ENCODE peak calls at places on chromosomes 12 and 14, in seven cellular contexts. R is PC-3, G is HCT116, W is GM23338, F is PC-9, J is hepatocyte, H is MM.1S. C is an unnamed sample.

GRCh38 chr14:105087308-105087962 is 22.2 kb upstream of the GPR132 start:
- DNase-seq in R (peak; percentile 53), F (no peak), H (no peak), G (no peak), W (peak; percentile 63), J (peak; percentile 81), C (no peak)

GRCh38 chr12:1795785-1796514 is 24.4 kb upstream of the LRTM2 start:
- DNase-seq in J (peak; percentile 92), F (peak; percentile 57), G (peak; percentile 73), R (peak; percentile 88), H (peak; percentile 91), W (peak; percentile 75), C (peak; percentile 93)

GRCh38 chr12:123105427-123105826 is 45.5 kb downstream of the PITPNM2 start:
- DNase-seq in F (peak; percentile 70), J (no peak), G (no peak), H (no peak), W (peak; percentile 39), R (no peak), C (no peak)

GRCh38 chr14:74515891-74516412 is 22.4 kb downstream of the ISCA2 start:
- DNase-seq in F (no peak), H (no peak), R (no peak), G (no peak), W (no peak), J (no peak), C (no peak)

GRCh38 chr12:122876724-122877123 is 19.2 kb downstream of the VPS37B start:
- DNase-seq in R (no peak), G (no peak), W (no peak), F (no peak), J (no peak), H (no peak), C (no peak)

GRCh38 chr14:77025744-77026165 is 2.8 kb downstream of the IRF2BPL start:
- DNase-seq in G (no peak), R (no peak), F (peak; percentile 37), H (no peak), W (peak; percentile 46), J (no peak), C (no peak)

GRCh38 chr12:14188761-14189160 is 176.7 kb upstream of the ATF7IP start:
- DNase-seq in J (no peak), R (no peak), G (no peak), W (no peak), F (no peak), H (no peak), C (no peak)

GRCh38 chr12:109720152-109720855 is 6.7 kb downstream of the FAM222A start:
- DNase-seq in H (no peak), J (no peak), F (no peak), G (no peak), R (no peak), W (no peak), C (no peak)

GRCh38 chr14:73491977-73492552 is 1.3 kb downstream of the RIOX1 start:
- DNase-seq in J (no peak), F (no peak), G (no peak), W (peak; percentile 26), H (no peak), R (no peak), C (no peak)

GRCh38 chr14:91405241-91405721 is 12.3 kb downstream of the CCDC88C start:
- DNase-seq in G (no peak), J (no peak), H (no peak), R (no peak), W (no peak), F (no peak), C (no peak)

GRCh38 chr14:52046376-52046917 is 22.4 kb downstream of the NID2 start:
- DNase-seq in H (no peak), R (no peak), G (no peak), W (no peak), F (no peak), J (no peak), C (no peak)

GRCh38 chr12:19994970-19995369 is 373.4 kb upstream of the PDE3A start:
- DNase-seq in R (no peak), J (no peak), F (no peak), W (no peak), G (no peak), H (no peak), C (no peak)

GRCh38 chr14:74582910-74583581 is 29.0 kb downstream of the LTBP2 start:
- DNase-seq in R (peak; percentile 55), W (no peak), J (no peak), H (no peak), G (no peak), F (peak; percentile 85), C (no peak)

GRCh38 chr12:50751921-50752721 is 11.8 kb upstream of the ATF1 start:
- DNase-seq in W (no peak), J (no peak), H (peak; percentile 55), G (no peak), R (no peak), F (no peak), C (no peak)

GRCh38 chr12:969821-970220 is 20.3 kb upstream of the RAD52 start:
- DNase-seq in G (no peak), F (peak; percentile 53), R (no peak), H (no peak), W (no peak), J (no peak), C (no peak)

GRCh38 chr12:50197297-50197727 is 30.1 kb upstream of the CERS5 start:
- DNase-seq in F (no peak), W (no peak), G (no peak), J (no peak), R (no peak), H (no peak), C (no peak)

GRCh38 chr12:24425601-24425970 is 476.1 kb upstream of the SOX5 start:
- DNase-seq in W (no peak), F (no peak), G (no peak), R (no peak), J (peak; percentile 26), H (no peak), C (no peak)

GRCh38 chr12:59196989-59197388 is 276.7 kb upstream of the LRIG3 start:
- DNase-seq in R (no peak), G (no peak), J (no peak), F (no peak), H (no peak), W (no peak), C (no peak)

GRCh38 chr12:109555431-109556315 is 17.6 kb downstream of the MMAB start:
- DNase-seq in J (no peak), H (no peak), F (no peak), W (no peak), R (no peak), G (no peak), C (no peak)

GRCh38 chr14:46344327-46344937 is 307.1 kb downstream of the RPL10L start:
- DNase-seq in R (peak; percentile 64), W (peak; percentile 75), G (peak; percentile 3), J (peak; percentile 40), H (peak; percentile 44), F (no peak), C (peak; percentile 34)

GRCh38 chr14:90388437-90388836 is 8.4 kb upstream of the CALM1 start:
- DNase-seq in G (peak; percentile 38), H (no peak), W (peak; percentile 74), R (peak; percentile 93), J (peak; percentile 82), F (peak; percentile 74), C (no peak)

GRCh38 chr12:70366581-70367267 is 634 bp downstream of the KCNMB4 start:
- DNase-seq in H (peak; percentile 61), J (peak; percentile 58), W (peak; percentile 68), R (peak; percentile 52), G (peak; percentile 37), F (peak; percentile 55), C (peak; percentile 83)

GRCh38 chr14:102826751-102827675 is 49.8 kb downstream of the TRAF3 start:
- DNase-seq in H (no peak), J (no peak), F (peak; percentile 77), G (no peak), R (peak; percentile 9), W (no peak), C (no peak)
- H3K36me3 ChIP-seq in H (no peaks in the 10 kb centered on the region), J (no peaks in the 10 kb centered on the region), F (no peaks in the 10 kb centered on the region), G (no peaks in the 10 kb centered on the region), R (peaks cover 4% of the 10 kb centered on the region), W (no peaks in the 10 kb centered on the region), C (no peaks in the 10 kb centered on the region)

DNA sequence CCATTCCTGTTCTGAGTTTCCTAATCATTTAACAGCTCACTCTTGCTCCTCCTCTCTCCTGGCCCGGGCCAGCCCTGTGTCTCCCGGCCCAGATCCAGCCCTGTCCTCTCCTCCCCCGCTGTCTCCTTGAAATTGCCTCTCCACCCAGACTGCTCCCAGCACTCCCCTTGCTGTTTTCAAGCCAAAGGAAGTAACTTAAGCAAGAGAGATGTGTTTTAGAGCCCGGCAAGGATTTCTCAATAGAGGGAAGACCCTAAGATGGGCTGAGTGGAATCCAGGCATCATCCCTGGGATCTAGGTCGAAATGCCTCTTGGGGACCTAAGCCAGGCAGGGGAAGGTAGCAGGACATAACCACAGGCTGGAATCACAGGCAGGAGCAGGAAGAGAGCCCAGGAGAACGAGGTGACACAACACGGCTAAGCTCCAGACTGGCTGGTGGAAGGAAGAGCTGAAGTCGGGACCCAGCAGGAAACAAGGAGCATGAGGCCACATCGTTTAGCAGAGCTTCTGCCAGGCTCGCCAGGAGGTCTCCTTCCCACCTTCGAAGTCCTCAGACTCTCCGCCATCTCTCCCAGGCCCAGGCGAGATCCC is 2.0 kb upstream of the LRP1-AS start:
- DNase-seq in J (peak; percentile 56), F (no peak), R (no peak), W (no peak), H (no peak), G (no peak), C (no peak)
- H3K9me2 ChIP-seq in J (no peaks in the 10 kb centered on the region), F (no peaks in the 10 kb centered on the region), R (no peaks in the 10 kb centered on the region), W (no peaks in the 10 kb centered on the region), H (no peaks in the 10 kb centered on the region), G (no peaks in the 10 kb centered on the region), C (no peaks in the 10 kb centered on the region)

DNA sequence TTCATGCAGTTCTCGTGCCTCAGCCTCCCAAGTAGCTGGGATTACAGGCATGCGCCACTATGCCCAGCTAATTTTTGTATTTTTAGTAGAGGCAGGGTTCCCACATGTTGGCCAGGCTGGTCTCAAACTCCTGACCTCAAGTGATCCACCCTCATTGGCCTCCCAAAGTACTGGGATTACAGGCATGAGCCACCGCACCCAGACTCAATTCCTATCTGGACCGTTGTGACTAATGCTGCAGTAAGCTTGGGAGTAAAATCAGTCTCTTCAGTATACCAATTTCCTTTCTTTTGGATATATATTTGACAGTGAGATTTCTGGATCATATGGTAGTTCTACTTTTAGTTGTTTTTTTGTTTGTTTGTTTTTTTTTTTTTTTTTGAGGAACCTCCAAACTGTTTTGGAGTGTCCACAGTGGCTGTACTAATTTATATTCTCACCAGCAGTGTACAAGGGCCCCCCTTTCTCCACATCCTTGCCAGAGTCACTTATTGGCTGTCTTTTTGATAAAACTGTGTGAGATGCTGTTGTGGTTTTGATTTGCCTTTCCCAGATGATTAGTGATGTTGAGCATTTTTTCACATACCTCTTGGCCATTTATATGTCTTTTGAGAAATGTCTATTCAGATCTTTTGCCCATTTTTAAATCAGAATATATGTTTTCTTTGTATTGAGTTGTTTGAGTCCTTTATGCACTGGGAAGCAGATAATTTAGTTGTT is 37.3 kb upstream of the EVL start:
- DNase-seq in G (no peak), J (no peak), F (no peak), H (no peak), R (no peak), W (no peak), C (no peak)
- H3K79me2 ChIP-seq in G (no peaks in the 10 kb centered on the region), J (peaks cover 89% of the 10 kb centered on the region), F (no peaks in the 10 kb centered on the region), H (no peaks in the 10 kb centered on the region), R (peaks cover 17% of the 10 kb centered on the region), W (no peaks in the 10 kb centered on the region), C (no peaks in the 10 kb centered on the region)

DNA sequence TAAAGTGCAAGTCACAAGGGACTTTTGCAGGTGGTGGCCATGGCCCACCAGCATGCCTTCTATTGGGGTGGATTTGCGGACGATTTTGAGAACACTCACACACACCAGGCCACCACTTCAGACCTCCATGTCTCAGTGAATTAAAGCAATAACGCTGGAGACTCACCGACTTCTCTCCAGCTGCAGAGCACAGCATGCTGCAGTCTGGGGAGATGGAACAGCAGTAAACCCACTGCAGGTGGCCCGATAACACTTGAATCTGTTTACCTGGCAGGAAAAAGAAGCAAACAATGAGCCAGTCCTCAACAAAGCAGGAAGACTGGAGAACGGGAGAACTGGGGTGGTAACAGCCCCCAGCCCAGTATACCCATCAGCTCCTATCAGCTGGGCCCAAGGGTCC is 21.6 kb downstream of the RFC5 start:
- DNase-seq in R (no peak), W (no peak), J (no peak), F (no peak), H (no peak), G (no peak), C (no peak)
- H3K36me3 ChIP-seq in R (peaks cover 69% of the 10 kb centered on the region), W (peaks cover 47% of the 10 kb centered on the region), J (no peaks in the 10 kb centered on the region), F (peaks cover 38% of the 10 kb centered on the region), H (no peaks in the 10 kb centered on the region), G (peaks cover 45% of the 10 kb centered on the region), C (peaks cover 87% of the 10 kb centered on the region)

C was measured in OCI-LY7.